ENCODE peak calls at places on chromosomes 1 and 21, in nine cellular contexts. D is HEK293T, I is fibroblast of lung, T is activated T-cell treated with anti-CD3 and anti-CD28 coated beads for 24 hours, K is hypothalamus, O is nephron progenitor cell, P is NCI-H1105 treated with DMSO at 0.1 percent for 48 hours, M is GM04503, A is HFF-Myc. U is an unnamed sample.

GRCh38 chr1:30257742-30258380 is 465.5 kb downstream of the MATN1 start:
- DNase-seq in O (no peak), T (no peak), D (no peak), K (no peak), I (no peak), P (no peak), M (no peak), A (no peak), U (no peak)

GRCh38 chr1:185916866-185917265 is 182.7 kb downstream of the HMCN1 start:
- DNase-seq in K (no peak), P (no peak), D (no peak), M (no peak), I (peak), T (no peak), A (no peak), O (no peak), U (no peak)

GRCh38 chr21:43644609-43645008 is 14.7 kb downstream of the HSF2BP start:
- DNase-seq in D (no peak), A (no peak), I (peak), P (no peak), K (no peak), T (no peak), O (no peak), M (peak), U (no peak)

GRCh38 chr1:173332026-173332425 is 124.9 kb upstream of the TNFSF4 start:
- DNase-seq in D (no peak), T (no peak), P (no peak), I (peak), A (no peak), M (peak), K (no peak), O (no peak), U (no peak)

GRCh38 chr1:25700626-25701025 is 84.0 kb downstream of the MAN1C1 start:
- DNase-seq in M (no peak), O (peak), I (no peak), T (no peak), D (peak), K (no peak), P (no peak), A (no peak), U (peak)

GRCh38 chr1:75992312-75992711 is 60.1 kb upstream of the ASB17 start:
- DNase-seq in D (no peak), M (no peak), T (no peak), I (no peak), K (no peak), P (no peak), A (no peak), O (no peak), U (no peak)

GRCh38 chr21:21682172-21682571 is 684.0 kb downstream of the NCAM2 start:
- DNase-seq in T (no peak), D (no peak), P (no peak), K (no peak), M (peak), I (peak), A (peak), O (no peak), U (no peak)

GRCh38 chr1:48610628-48611542 is 138.9 kb upstream of the SPATA6 start:
- DNase-seq in O (no peak), M (no peak), A (no peak), D (no peak), P (peak), I (peak), K (peak), T (no peak), U (peak)

GRCh38 chr1:156809711-156810366 is 6.8 kb downstream of the SH2D2A start:
- DNase-seq in I (no peak), P (no peak), A (no peak), T (no peak), D (no peak), K (no peak), O (no peak), M (no peak), U (no peak)

GRCh38 chr1:9129391-9130041 is 614 bp upstream of the GPR157 start:
- DNase-seq in K (no peak), P (peak), A (no peak), M (no peak), I (peak), T (peak), D (peak), O (peak), U (peak)

GRCh38 chr1:201310986-201311355 is 27.7 kb downstream of the PKP1 start:
- DNase-seq in I (peak), K (no peak), T (no peak), O (no peak), A (no peak), P (peak), M (no peak), D (no peak), U (peak)

GRCh38 chr1:54301494-54301893 is 101.5 kb downstream of the MRPL37 start:
- DNase-seq in O (no peak), A (no peak), D (no peak), M (no peak), K (no peak), P (peak), T (no peak), I (no peak), U (peak)

GRCh38 chr21:31366825-31367224 is 22.8 kb upstream of the TIAM1 start:
- DNase-seq in I (peak), D (no peak), T (no peak), P (peak), A (peak), M (no peak), O (no peak), K (no peak), U (peak)

GRCh38 chr1:109282952-109283747 is at the start of gene PSRC1:
- DNase-seq in P (peak), O (peak), T (peak), D (peak), K (peak), A (peak), M (peak), I (peak), U (peak)

GRCh38 chr1:45658171-45658570 is 28.2 kb downstream of the GPBP1L1 start:
- DNase-seq in T (no peak), M (no peak), D (no peak), O (no peak), P (no peak), A (no peak), K (no peak), I (no peak), U (no peak)

GRCh38 chr1:230749150-230749549 is 2.0 kb downstream of the CAPN9 start:
- DNase-seq in I (no peak), A (no peak), O (no peak), K (no peak), T (no peak), D (no peak), P (no peak), M (no peak), U (no peak)

GRCh38 chr1:55484173-55484572 is 269.0 kb upstream of the USP24 start:
- DNase-seq in K (no peak), A (no peak), P (no peak), O (no peak), T (no peak), D (no peak), M (no peak), I (peak), U (no peak)

GRCh38 chr1:147598631-147599361 is 57.5 kb downstream of the BCL9 start:
- DNase-seq in A (no peak), M (no peak), O (peak), D (peak), T (peak), K (no peak), I (peak), P (peak), U (peak)

GRCh38 chr21:45139473-45139872 is 65.1 kb downstream of the ADARB1 start:
- DNase-seq in K (no peak), I (no peak), M (no peak), P (no peak), A (no peak), T (no peak), D (no peak), O (no peak), U (no peak)

U was measured in NCI-H69.